ENCODE peak calls at places on chromosomes 11 and 22, in six cellular contexts. G is IMR-90, D is neuronal stem cell, S is vagina, P is ovary, N is thoracic aorta. C is an unnamed sample. For H3K27me3, the result is how much of the 10 kb centered on the place peaks cover.

GRCh38 chr11:111354601-111354891 is 24.5 kb downstream of the POU2AF1 start:
- DNase-seq in G (no peak), S (no peak), D (no peak), N (no peak), P (no peak), C (no peak)

GRCh38 chr11:73974611-73975478 is 7.8 kb downstream of the UCP2 start:
- DNase-seq in S (no peak), P (no peak), N (no peak), D (no peak), G (no peak), C (no peak)

GRCh38 chr11:59965424-59965823 is 1.6 kb downstream of the OOSP4A start:
- DNase-seq in D (no peak), N (no peak), S (no peak), G (no peak), P (no peak), C (no peak)

GRCh38 chr11:118659314-118659939 is 20.0 kb downstream of the TREH start:
- DNase-seq in S (no peak), N (peak), G (peak), D (peak), P (peak), C (peak)

GRCh38 chr11:96096360-96096759 is 172.5 kb upstream of the MTMR2 start:
- DNase-seq in G (no peak), S (no peak), D (no peak), N (no peak), P (no peak), C (no peak)

GRCh38 chr22:22816766-22817410 is 70.7 kb upstream of the IGLL5 start:
- DNase-seq in G (no peak), D (no peak), N (no peak), S (no peak), P (no peak), C (no peak)

GRCh38 chr22:19876941-19877625 is 22.4 kb upstream of the GNB1L start:
- DNase-seq in P (peak), S (no peak), D (no peak), G (no peak), N (no peak), C (no peak)

GRCh38 chr11:82782825-82783374 is 49.2 kb upstream of the FAM181B start:
- DNase-seq in D (no peak), P (no peak), N (no peak), G (no peak), S (no peak), C (no peak)

GRCh38 chr22:26556904-26557303 is 33.0 kb downstream of the TPST2 start:
- DNase-seq in S (no peak), N (no peak), D (no peak), G (no peak), P (no peak), C (no peak)

GRCh38 chr11:38612701-38613100 is 2014.7 kb upstream of the RAG2 start:
- DNase-seq in G (no peak), P (no peak), D (no peak), S (no peak), N (no peak), C (no peak)

GRCh38 chr22:27046126-27046525 is 388.7 kb downstream of the MIAT start:
- DNase-seq in S (no peak), G (no peak), N (no peak), D (no peak), P (no peak), C (no peak)

GRCh38 chr22:23070418-23071162 is at the start of gene GNAZ:
- DNase-seq in G (no peak), D (peak), S (no peak), N (no peak), P (peak), C (no peak)

GRCh38 chr11:3134218-3134621 is 30.9 kb downstream of the OSBPL5 start:
- DNase-seq in D (no peak), G (no peak), S (no peak), P (no peak), N (no peak), C (no peak)

GRCh38 chr11:117438371-117439000 is 110.8 kb downstream of the CEP164 start:
- DNase-seq in D (no peak), N (no peak), P (no peak), G (peak), S (no peak), C (no peak)
- H3K27me3 ChIP-seq in D (under half), N (under half), P (under half), G (under half), S (under half), C (under half)

GRCh38 chr22:29821790-29822130 is 16.3 kb downstream of the ASCC2 start:
- DNase-seq in S (no peak), N (no peak), D (no peak), P (no peak), G (no peak), C (no peak)
- H3K27me3 ChIP-seq in S (under half), N (under half), D (under half), P (under half), G (under half), C (under half)

DNA sequence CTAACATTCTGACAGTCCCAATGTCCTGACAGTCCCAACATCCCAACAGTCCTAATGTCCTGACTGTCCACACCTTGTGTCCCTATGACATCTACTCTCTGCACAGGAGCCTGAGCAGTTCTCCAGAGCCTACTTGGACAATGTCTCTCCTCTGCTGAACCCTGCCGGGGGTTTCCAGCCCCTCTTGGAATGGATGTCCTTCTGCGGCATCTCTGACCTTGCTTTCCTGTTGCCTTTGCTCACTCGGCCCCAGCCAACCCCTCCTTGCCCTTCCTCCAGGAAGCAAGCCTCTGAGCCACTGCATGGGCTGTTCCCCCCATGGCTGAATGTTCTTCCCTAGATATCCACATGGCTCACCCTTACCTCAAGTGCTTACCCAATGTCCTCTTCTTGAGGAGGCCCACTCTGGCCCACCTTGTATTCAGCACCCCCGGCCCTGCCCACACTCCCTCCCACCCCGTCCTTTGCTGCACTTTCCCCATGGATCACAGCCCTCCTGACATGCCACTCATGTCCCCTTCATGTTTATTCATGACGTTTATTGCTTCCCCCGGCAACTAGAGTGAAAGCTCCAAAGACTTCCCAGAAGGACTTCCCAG is 59.5 kb downstream of the DHCR7 start:
- DNase-seq in S (no peak), D (no peak), P (no peak), N (no peak), G (no peak), C (no peak)
- H3K27me3 ChIP-seq in S (under half), D (under half), P (under half), N (under half), G (half or more), C (half or more)

GRCh38 chr22:50602338-50602700 is 1.7 kb downstream of the MAPK8IP2 start:
- DNase-seq in P (no peak), D (no peak), N (no peak), S (no peak), G (no peak), C (no peak)

GRCh38 chr22:50599816-50600454 is 658 bp upstream of the MAPK8IP2 start:
- DNase-seq in D (peak), P (peak), N (no peak), S (no peak), G (no peak), C (no peak)

GRCh38 chr22:50600541-50600940 is at the start of gene MAPK8IP2:
- DNase-seq in S (no peak), N (no peak), G (no peak), P (peak), D (no peak), C (no peak)

GRCh38 chr22:50601669-50602337 is 1.2 kb downstream of the MAPK8IP2 start:
- DNase-seq in S (no peak), P (no peak), D (no peak), N (no peak), G (no peak), C (no peak)

GRCh38 chr22:50600967-50601668 is 525 bp downstream of the MAPK8IP2 start:
- DNase-seq in P (peak), G (no peak), S (no peak), D (no peak), N (no peak), C (no peak)
- H3K27me3 ChIP-seq in P (under half), G (half or more), S (under half), D (under half), N (under half), C (under half)

DNA sequence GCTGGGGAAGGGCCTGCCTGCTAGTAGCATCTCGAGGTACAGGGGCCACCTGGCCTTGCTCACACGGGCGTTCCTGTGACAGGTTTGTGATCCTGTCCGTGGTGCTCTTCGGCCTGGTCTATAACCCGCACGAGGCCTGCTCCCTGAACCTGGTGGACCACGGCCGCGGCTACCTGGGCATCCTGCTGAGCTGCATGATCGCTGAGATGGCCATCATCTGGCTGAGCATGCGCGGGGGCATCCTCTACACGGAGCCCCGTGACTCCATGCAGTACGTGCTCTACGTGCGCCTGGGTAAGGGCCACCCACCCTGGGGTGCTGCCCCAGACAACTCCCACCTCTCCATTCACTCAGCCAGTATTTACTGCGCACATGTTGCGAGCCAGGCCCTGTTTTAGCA is 31.8 kb upstream of the MYRF start:
- DNase-seq in N (no peak), D (no peak), P (no peak), G (no peak), S (no peak), C (no peak)
- H3K27me3 ChIP-seq in N (under half), D (under half), P (under half), G (under half), S (under half), C (under half)

GRCh38 chr11:117643606-117644300 is 153.3 kb downstream of the DSCAML1 start:
- DNase-seq in S (no peak), P (no peak), G (no peak), D (no peak), N (no peak), C (no peak)

GRCh38 chr11:117644403-117645155 is 152.4 kb downstream of the DSCAML1 start:
- DNase-seq in N (no peak), P (no peak), D (no peak), G (no peak), S (no peak), C (no peak)

GRCh38 chr11:117647872-117648271 is 149.1 kb downstream of the DSCAML1 start:
- DNase-seq in S (no peak), P (no peak), G (no peak), D (no peak), N (no peak), C (no peak)

GRCh38 chr11:117649656-117650055 is 147.4 kb downstream of the DSCAML1 start:
- DNase-seq in G (no peak), S (no peak), D (no peak), P (no peak), N (no peak), C (no peak)

DNA sequence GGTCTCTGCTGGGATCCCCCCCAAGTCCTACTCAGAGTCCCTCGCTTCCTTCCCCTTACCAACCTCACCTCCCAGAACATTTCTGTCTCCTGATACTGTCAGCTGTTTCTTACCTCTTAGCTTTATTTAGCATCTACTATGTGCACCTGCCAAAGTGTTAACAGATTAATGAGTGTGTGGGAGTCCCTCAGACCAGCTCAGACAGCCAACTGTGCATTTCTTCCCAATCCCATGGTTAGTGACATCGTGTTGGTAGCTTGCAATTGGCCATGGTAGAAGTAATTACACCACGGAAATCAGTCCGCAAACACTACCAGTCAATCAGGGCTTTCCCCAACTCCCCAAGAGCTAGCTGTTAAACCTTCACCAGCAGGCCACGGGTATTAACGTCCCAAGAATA is 150.6 kb downstream of the DSCAML1 start:
- DNase-seq in S (no peak), G (no peak), D (no peak), P (no peak), N (no peak), C (no peak)
- H3K27me3 ChIP-seq in S (under half), G (under half), D (under half), P (under half), N (under half), C (under half)

DNA sequence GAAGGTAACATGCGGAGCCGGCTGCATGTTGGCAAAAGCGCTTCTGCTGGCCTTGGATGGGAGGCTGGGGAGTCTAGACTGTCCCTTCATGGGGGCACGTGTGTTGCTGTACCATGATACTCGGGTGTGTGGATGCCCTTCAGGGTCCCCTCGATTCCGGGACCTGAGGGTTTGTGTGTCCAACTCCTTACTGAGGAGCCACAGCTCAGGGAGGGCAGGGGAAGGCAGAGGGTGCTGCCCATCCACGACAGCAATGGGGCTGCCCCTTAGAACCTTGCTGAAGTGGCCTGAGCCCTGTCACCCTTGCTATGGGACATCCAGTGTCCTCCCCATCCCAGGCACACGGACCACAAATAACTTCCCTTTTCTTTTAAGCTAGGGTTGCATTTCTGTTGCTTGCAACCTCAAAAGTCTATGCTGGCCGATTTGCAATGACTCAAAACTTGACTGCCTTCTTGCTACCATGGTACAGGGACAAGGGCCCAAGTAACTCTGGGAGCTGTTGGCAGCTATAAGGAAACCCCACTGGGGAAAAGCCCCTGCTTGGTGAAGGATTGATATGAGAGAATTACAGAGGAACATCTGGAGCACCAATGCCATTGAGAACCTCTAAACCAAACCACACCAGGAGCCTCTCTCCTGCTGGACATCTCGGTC is 43.8 kb downstream of the RTL6 start:
- DNase-seq in G (no peak), S (peak), D (no peak), N (no peak), P (peak), C (no peak)
- H3K27me3 ChIP-seq in G (under half), S (under half), D (under half), N (under half), P (under half), C (under half)

DNA sequence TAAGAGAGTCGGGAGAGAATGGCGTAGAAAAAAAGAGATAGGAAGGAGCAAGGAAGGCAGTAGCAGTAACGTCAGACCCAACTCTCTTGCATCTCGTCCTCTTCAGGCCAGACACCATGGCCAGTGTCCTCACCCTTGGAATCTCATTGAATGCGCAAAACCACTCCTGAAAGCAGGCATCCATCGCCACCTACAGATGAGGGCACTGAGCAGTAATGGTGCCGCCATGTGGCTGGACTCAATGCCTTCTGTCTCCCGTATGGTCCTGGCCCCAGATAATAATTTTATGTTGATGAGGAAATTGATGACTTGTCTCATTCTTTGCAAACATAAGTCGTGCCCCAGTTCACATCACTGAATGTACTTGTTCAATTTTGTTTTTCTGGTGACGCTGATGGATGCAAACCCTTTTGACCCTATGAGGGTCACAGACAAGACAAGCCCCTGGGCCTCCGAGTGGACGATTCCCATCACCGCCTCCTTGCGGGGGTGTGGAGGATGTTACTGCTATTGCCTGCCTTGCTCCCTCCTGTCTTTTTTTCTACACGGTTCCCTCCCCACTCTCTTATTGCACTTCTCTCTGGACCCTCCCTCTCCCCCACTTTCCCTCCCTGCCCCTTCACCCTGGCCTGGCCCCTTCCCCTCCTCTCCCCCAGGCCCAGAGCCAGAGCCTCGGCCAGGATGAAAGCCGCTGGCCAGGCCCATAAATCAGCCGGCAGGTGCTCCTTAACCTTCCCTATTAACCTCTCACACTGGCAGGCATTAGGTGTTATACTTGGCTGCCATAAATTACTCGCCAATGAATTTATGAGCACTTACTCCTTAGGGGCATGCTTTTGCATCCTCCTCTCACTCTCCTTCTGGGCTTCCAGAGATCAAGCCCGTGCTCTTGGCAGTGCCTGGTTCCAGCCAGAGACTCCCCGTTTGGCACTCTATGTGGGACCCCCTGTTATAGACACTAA is 18.1 kb upstream of the ALX4 start:
- DNase-seq in S (no peak), N (no peak), D (no peak), P (no peak), G (no peak), C (no peak)
- H3K27me3 ChIP-seq in S (under half), N (under half), D (under half), P (under half), G (half or more), C (under half)

GRCh38 chr22:45010532-45010900 is 711 bp upstream of the PHF21B start:
- DNase-seq in G (no peak), D (no peak), P (no peak), S (no peak), N (no peak), C (no peak)
- H3K27me3 ChIP-seq in G (half or more), D (under half), P (under half), S (under half), N (under half), C (under half)